ENCODE peak calls at places on chromosomes 11 and 22, in six cellular contexts. N is nephron progenitor cell, A is GM12865, H is Right ventricle myocardium superior, J is amniotic stem cell, Z is left ventricle myocardium superior. B is an unnamed sample.

GRCh38 chr22:18095101-18095805 is 15.4 kb upstream of the TUBA8 start:
- DNase-seq in N (no peak), A (no peak), H (no peak), J (no peak), Z (no peak), B (no peak)

GRCh38 chr11:60951909-60952741 is at the start of gene SLC15A3:
- DNase-seq in N (peak), A (peak), H (peak), J (no peak), Z (peak), B (peak)

GRCh38 chr11:10197091-10197490 is 96.9 kb downstream of the SBF2 start:
- DNase-seq in N (no peak), A (no peak), H (no peak), J (no peak), Z (no peak), B (no peak)

GRCh38 chr11:11662578-11662977 is 40.8 kb upstream of the GALNT18 start:
- DNase-seq in N (no peak), A (peak), H (no peak), J (no peak), Z (no peak), B (no peak)

GRCh38 chr11:30605036-30605435 is 18.9 kb upstream of the MPPED2 start:
- DNase-seq in N (no peak), A (no peak), H (no peak), J (no peak), Z (no peak), B (no peak)

GRCh38 chr22:47125603-47126002 is 363.2 kb downstream of the TBC1D22A start:
- DNase-seq in N (no peak), A (peak), H (peak), J (no peak), Z (no peak), B (no peak)

GRCh38 chr22:23815781-23816551 is 22.8 kb downstream of the DERL3 start:
- DNase-seq in N (no peak), A (no peak), H (peak), J (no peak), Z (peak), B (peak)

GRCh38 chr22:44664149-44664548 is 37.9 kb upstream of the PRR5 start:
- DNase-seq in N (no peak), A (peak), H (peak), J (no peak), Z (peak), B (peak)

GRCh38 chr11:27183672-27184457 is 143.2 kb downstream of the BBOX1 start:
- DNase-seq in N (peak), A (peak), H (no peak), J (peak), Z (no peak), B (no peak)

GRCh38 chr22:38032681-38033521 is 24.3 kb upstream of the PICK1 start:
- DNase-seq in N (no peak), A (no peak), H (no peak), J (no peak), Z (no peak), B (no peak)

GRCh38 chr11:74460481-74461154 is 6.7 kb downstream of the KCNE3 start:
- DNase-seq in N (no peak), A (no peak), H (no peak), J (no peak), Z (no peak), B (no peak)

GRCh38 chr11:69700278-69701140 is 3.3 kb downstream of the FGF19 start:
- DNase-seq in N (peak), A (no peak), H (peak), J (no peak), Z (peak), B (peak)

GRCh38 chr22:37043828-37044538 is 7.6 kb upstream of the KCTD17 start:
- DNase-seq in N (peak), A (peak), H (peak), J (no peak), Z (peak), B (peak)

GRCh38 chr11:3807856-3808845 is at the start of gene PGAP2:
- DNase-seq in N (peak), A (peak), H (peak), J (peak), Z (peak), B (peak)

GRCh38 chr11:11818529-11819121 is 23.1 kb upstream of the USP47 start:
- DNase-seq in N (no peak), A (no peak), H (no peak), J (no peak), Z (no peak), B (no peak)

GRCh38 chr22:47372596-47373385 is 610.3 kb downstream of the TBC1D22A start:
- DNase-seq in N (no peak), A (no peak), H (no peak), J (no peak), Z (no peak), B (no peak)

GRCh38 chr11:132064987-132065620 is 694.7 kb downstream of the NTM start:
- DNase-seq in N (no peak), A (no peak), H (no peak), J (peak), Z (no peak), B (no peak)

B was measured in left ventricle myocardium inferior.